ENCODE peak calls at places on chromosome 17, in four cellular contexts. I is GM12878, Y is K562, S is HepG2. G is an unnamed sample.

GRCh38 chr17:71011389-71011788 is 842.1 kb downstream of the KCNJ2 start:
- DNase-seq in I (no peak), Y (peak; percentile 3), S (no peak), G (no peak)

GRCh38 chr17:607341-608060 is 107.1 kb downstream of the VPS53 start:
- DNase-seq in I (no peak), Y (no peak), S (no peak), G (no peak)

GRCh38 chr17:10001296-10001904 is 96.3 kb upstream of the RCVRN start:
- DNase-seq in I (no peak), Y (no peak), S (no peak), G (no peak)

GRCh38 chr17:32536736-32537646 is 50.2 kb downstream of the CDK5R1 start:
- DNase-seq in I (no peak), Y (peak; percentile 44), S (no peak), G (no peak)

GRCh38 chr17:49748791-49749190 is 15.1 kb downstream of the FAM117A start:
- DNase-seq in I (peak; percentile 97), Y (no peak), S (no peak), G (no peak)

GRCh38 chr17:35731239-35731931 is at the start of gene RASL10B:
- DNase-seq in I (no peak), Y (peak; percentile 56), S (peak; percentile 41), G (peak; percentile 57)

GRCh38 chr17:60809421-60809820 is 131.8 kb downstream of the BCAS3 start:
- DNase-seq in I (no peak), Y (no peak), S (no peak), G (no peak)

GRCh38 chr17:37527249-37527851 is 37.7 kb downstream of the DUSP14 start:
- DNase-seq in I (no peak), Y (peak; percentile 56), S (peak; percentile 63), G (peak; percentile 45)

GRCh38 chr17:3845361-3845753 is 689 bp downstream of the NCBP3 start:
- DNase-seq in I (no peak), Y (peak; percentile 44), S (no peak), G (no peak)

GRCh38 chr17:17750881-17751280 is 69.6 kb downstream of the RAI1 start:
- DNase-seq in I (peak; percentile 47), Y (no peak), S (no peak), G (no peak)

GRCh38 chr17:79997004-79997673 is 38.5 kb downstream of the TBC1D16 start:
- DNase-seq in I (peak; percentile 45), Y (no peak), S (no peak), G (no peak)

GRCh38 chr17:55743103-55743679 is 7.7 kb upstream of the PCTP start:
- DNase-seq in I (no peak), Y (peak; percentile 78), S (peak; percentile 88), G (no peak)

GRCh38 chr17:37541880-37542675 is 52.4 kb downstream of the DUSP14 start:
- DNase-seq in I (no peak), Y (no peak), S (no peak), G (no peak)

GRCh38 chr17:79623786-79624657 is 13.2 kb upstream of the RBFOX3 start:
- DNase-seq in I (no peak), Y (no peak), S (no peak), G (no peak)

GRCh38 chr17:44751806-44752205 is 7.0 kb upstream of the ADAM11 start:
- DNase-seq in I (no peak), Y (no peak), S (no peak), G (no peak)
- TF ChIP-seq TARDBP in I (no peak), Y (no peak), S (no peak), G (no peak)

DNA sequence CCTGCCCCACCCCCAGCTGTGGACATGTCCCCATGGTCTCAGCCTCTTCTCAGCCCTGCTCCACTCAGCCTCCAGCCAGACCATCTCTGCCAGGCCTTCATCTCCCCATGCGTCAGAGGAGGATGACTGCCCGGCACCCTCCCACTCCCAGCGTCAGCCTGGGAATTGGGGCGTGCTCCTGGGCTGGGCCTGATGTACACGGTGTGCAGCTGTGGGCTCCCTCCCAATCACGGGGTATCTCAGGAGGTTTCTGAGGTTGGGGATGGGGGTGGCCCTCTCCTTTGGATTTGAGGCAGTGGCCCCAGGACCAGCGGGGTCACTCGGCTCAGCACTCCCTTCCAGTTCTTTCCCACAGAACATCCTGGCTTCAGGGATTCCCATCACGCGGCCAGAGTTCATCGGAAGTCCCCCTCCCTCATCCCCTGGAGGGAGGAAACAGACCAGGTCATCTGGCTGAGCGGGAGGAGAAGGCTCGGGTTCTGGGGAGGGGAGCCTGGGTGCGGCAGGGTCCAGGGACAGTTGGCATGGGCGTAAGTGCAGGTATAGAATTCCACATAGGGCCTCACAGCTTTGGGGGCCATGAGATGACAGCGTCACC is 36.9 kb downstream of the SOCS3 start:
- DNase-seq in I (no peak), Y (no peak), S (no peak), G (no peak)
- TF ChIP-seq TARDBP in I (no peak), Y (no peak), S (no peak), G (no peak)

DNA sequence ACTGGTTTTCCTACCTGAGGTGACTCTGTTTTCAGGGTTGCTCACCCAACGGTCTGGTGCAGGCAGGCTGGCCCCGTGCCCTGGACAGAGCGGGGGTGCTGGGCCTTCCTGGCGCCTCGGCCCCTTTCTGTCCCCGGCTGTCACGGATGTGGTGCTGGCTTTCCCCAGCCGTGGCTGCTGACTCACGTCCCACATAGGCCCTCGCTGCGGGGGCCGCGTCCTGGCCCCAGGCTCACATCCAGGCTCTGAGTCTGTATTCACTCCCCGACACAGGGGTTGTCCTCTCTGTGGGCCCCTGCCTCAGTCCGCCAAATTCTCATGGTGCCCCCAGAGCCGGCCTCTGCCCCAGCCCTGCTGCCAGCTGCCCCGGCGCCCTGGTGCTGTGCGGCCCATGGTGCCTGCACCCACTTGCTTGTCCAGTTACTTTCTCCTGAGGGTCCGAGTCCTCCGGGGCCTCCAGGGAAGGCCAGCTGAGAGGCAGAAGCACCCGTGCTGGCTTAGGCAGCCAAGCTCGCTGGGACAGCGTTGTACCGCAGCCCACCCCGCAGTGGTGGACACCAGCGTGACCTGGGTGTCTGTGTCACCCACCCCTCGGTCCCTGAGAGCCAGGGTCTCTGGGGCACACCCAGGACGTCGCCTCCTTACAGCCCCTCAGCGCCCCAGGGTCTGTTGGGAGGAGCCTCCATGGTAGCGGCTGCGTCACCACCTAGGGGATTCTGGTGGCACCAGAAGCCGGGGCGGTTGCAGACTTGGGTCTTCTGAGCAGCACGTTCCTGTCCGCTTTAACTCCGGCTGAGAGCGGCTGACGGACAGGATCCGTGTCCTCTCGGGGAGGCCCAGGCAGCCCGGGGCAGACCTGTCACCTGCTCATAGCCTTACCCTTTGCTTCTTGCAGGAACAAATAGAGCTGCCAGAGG is 6.1 kb downstream of the CHMP6 start:
- DNase-seq in I (no peak), Y (no peak), S (no peak), G (no peak)
- TF ChIP-seq TARDBP in I (no peak), Y (no peak), S (no peak), G (no peak)

DNA sequence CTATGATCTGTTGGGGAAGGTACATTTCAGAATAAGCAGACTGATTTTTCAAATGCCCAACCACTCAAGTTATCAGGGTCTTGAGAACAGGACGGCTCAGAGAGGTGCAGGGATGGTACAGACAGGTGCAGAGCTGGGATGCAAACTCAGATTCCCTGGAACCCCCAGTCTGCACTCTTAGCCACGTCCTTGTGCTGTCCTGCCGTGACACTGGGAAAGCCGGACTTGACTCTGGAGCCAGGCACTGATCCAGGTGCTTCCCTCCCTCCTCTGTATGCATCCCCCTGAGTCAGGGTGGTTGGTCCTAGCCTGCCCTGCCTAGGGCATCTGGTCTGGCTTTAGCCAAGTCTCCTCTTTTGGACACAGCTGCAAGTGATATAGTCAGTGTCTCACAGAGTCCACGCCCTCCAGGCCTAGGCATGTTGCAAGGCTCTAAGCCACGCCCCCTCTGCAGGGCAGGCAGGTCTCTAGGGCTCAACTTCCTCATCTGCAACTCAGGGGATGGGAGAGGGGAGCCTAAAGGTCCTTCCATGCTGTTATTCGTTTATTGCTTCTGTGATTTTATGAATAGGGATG is 97.4 kb downstream of the SDK2 start:
- DNase-seq in I (no peak), Y (peak; percentile 65), S (peak; percentile 13), G (peak; percentile 40)
- TF ChIP-seq TARDBP in I (no peak), Y (no peak), S (no peak), G (no peak)

GRCh38 chr17:31308372-31308905 is 5.4 kb downstream of the EVI2B start:
- DNase-seq in I (no peak), Y (peak; percentile 57), S (no peak), G (no peak)
- TF ChIP-seq TARDBP in I (no peak), Y (no peak), S (no peak), G (no peak)

DNA sequence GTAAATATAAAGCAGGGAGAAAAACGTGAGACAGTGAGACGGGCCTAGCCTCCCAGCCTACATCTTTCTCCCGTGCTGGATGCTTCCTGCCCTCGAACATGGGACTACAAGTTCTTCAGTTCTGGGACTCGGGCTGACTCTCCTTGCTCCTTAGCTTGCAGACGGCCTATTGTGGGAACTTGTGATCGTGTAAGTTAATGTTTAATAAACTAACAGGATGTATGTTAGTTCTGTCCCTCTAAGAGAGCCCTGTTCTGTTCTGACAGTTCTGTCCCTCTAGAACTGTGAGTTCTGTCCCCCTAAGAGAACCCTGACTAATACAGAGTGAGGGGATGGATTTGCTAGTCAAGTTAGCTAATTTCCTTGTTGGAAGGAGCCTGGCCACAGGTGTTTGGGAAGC is 16.7 kb upstream of the MYH10 start:
- DNase-seq in I (no peak), Y (no peak), S (no peak), G (no peak)
- TF ChIP-seq TARDBP in I (no peak), Y (no peak), S (no peak), G (no peak)

DNA sequence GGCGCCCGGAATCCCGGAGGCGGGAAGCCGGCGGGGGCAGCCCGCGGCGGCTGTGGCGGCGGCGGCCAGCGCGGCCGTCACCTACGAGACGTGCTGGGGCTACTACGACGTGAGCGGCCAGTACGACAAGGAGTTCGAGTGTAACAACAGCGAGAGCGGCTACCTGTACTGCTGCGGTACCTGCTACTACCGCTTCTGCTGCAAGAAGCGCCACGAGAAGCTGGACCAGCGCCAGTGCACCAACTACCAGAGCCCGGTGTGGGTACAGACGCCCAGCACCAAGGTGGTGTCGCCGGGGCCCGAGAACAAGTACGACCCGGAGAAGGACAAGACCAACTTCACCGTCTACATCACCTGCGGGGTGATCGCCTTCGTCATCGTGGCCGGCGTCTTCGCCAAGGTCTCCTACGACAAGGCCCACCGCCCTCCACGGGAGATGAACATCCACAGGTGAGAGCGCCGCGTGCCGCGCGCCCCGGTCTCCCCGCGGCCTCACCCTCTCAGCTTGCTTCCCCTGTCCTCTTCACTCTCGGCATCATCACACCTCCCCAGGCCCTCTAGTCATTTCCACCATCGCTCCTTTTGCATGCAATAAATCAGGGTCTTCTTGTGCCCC is 706 bp downstream of the SHISA6 start:
- DNase-seq in I (no peak), Y (no peak), S (no peak), G (no peak)
- TF ChIP-seq TARDBP in I (no peak), Y (no peak), S (no peak), G (no peak)

DNA sequence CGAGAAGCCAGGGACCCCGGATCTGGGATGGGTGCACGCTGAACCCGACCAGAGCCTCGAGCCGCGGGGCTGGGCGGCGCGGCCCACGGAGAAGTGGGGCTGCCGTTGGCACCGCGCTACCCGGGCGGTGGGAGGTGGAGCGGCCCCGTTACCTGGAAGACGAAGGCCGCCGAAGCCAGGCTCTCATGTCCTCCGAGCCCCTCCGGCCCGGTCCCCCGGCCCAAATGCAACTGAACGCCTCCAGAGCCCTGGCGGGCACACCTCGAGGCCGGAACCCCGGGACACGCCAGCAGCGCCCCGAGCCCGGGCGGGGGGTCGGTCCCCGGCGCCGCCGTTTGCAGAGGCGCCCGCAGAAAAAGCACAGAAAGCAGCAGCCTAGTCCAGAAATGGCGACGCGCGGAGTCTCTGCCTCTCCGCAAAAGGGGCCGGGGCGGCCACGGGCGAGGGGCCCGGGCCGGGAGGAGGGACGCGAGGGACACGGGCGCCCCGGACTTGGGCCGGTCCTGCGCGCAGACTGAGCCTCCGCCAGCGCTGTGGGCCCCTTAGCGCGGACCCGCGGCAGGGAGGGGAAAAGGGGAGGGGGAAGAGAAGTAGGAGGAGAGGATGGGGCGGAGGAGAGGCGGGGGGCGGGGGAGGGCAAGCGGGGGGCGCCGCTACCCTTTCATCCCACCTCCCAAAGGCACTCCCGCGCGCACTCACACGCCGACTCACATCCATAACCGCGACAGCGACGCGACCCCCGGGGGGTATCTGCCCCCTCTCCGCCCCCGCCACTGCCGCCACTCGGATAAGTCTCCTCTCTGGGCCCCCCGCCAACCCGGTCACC is 1.4 kb downstream of the AXIN2 start:
- DNase-seq in I (no peak), Y (no peak), S (peak; percentile 81), G (peak; percentile 39)
- TF ChIP-seq TARDBP in I (no peak), Y (no peak), S (no peak), G (no peak)

G was measured in HEK293T.